ENCODE peak calls at places on chromosomes 16 and 17, in four cellular contexts. One of them, this sample, is unnamed.

GRCh38 chr17:2125013-2125535 is 70.2 kb downstream of the HIC1 start:
- DNase-seq in right lobe of liver: no peak
- DNase-seq in Right ventricle myocardium superior: no peak
- DNase-seq in AG09309: no peak
- DNase-seq in this sample: no peak

GRCh38 chr17:69117855-69118758 is 23.6 kb downstream of the ABCA6 start:
- DNase-seq in right lobe of liver: no peak
- DNase-seq in Right ventricle myocardium superior: no peak
- DNase-seq in AG09309: no peak
- DNase-seq in this sample: no peak

GRCh38 chr17:79748296-79749099 is 17.8 kb downstream of the ENPP7 start:
- DNase-seq in right lobe of liver: no peak
- DNase-seq in Right ventricle myocardium superior: no peak
- DNase-seq in AG09309: no peak
- DNase-seq in this sample: no peak

GRCh38 chr16:534856-535445 is 7.4 kb downstream of the CAPN15 start:
- DNase-seq in right lobe of liver: no peak
- DNase-seq in Right ventricle myocardium superior: no peak
- DNase-seq in AG09309: no peak
- DNase-seq in this sample: no peak

GRCh38 chr17:1658100-1658499 is 8.4 kb upstream of the RILP start:
- DNase-seq in right lobe of liver: peak; percentile 18
- DNase-seq in Right ventricle myocardium superior: no peak
- DNase-seq in AG09309: no peak
- DNase-seq in this sample: no peak

GRCh38 chr17:47836601-47837000 is 4.5 kb downstream of the SCRN2 start:
- DNase-seq in right lobe of liver: no peak
- DNase-seq in Right ventricle myocardium superior: no peak
- DNase-seq in AG09309: no peak
- DNase-seq in this sample: no peak

GRCh38 chr17:35184274-35184673 is 9.9 kb downstream of the SLC35G3 start:
- DNase-seq in right lobe of liver: no peak
- DNase-seq in Right ventricle myocardium superior: no peak
- DNase-seq in AG09309: no peak
- DNase-seq in this sample: no peak

GRCh38 chr16:3912373-3912772 is 31.9 kb upstream of the CREBBP start:
- DNase-seq in right lobe of liver: no peak
- DNase-seq in Right ventricle myocardium superior: no peak
- DNase-seq in AG09309: no peak
- DNase-seq in this sample: no peak

GRCh38 chr17:30519707-30520106 is 42.5 kb downstream of the GOSR1 start:
- DNase-seq in right lobe of liver: no peak
- DNase-seq in Right ventricle myocardium superior: no peak
- DNase-seq in AG09309: peak; percentile 87
- DNase-seq in this sample: peak; percentile 82

GRCh38 chr16:69270395-69270794 is 40.8 kb upstream of the VPS4A start:
- DNase-seq in right lobe of liver: no peak
- DNase-seq in Right ventricle myocardium superior: no peak
- DNase-seq in AG09309: peak; percentile 67
- DNase-seq in this sample: no peak

This sample was measured in GM04503.